ENCODE peak calls at places on chromosomes 16 and 17, in four cellular contexts. Z is prostate gland, P is endothelial cell of umbilical vein, F is AG04450. M is an unnamed sample.

GRCh38 chr16:64449511-64449910 is 672.4 kb downstream of the CDH11 start:
- DNase-seq in Z (no peak), P (peak; percentile 7), F (no peak), M (no peak)

GRCh38 chr16:7651803-7652570 is 319.3 kb downstream of the RBFOX1 start:
- DNase-seq in Z (no peak), P (no peak), F (no peak), M (no peak)

GRCh38 chr17:82491533-82491932 is 28.0 kb upstream of the FOXK2 start:
- DNase-seq in Z (no peak), P (no peak), F (no peak), M (no peak)

GRCh38 chr16:28893291-28893690 is 15.0 kb downstream of the ATP2A1 start:
- DNase-seq in Z (no peak), P (no peak), F (no peak), M (no peak)

GRCh38 chr17:17702821-17703607 is 21.8 kb downstream of the RAI1 start:
- DNase-seq in Z (no peak), P (peak; percentile 20), F (no peak), M (no peak)

GRCh38 chr17:18257747-18258355 is 687 bp downstream of the FLII start:
- DNase-seq in Z (peak; percentile 54), P (peak; percentile 65), F (no peak), M (peak; percentile 75)

GRCh38 chr16:89917773-89918452 is 749 bp upstream of the MC1R start:
- DNase-seq in Z (peak; percentile 43), P (peak; percentile 47), F (no peak), M (peak; percentile 86)

GRCh38 chr17:72135546-72136325 is 14.9 kb downstream of the SOX9 start:
- DNase-seq in Z (no peak), P (no peak), F (no peak), M (no peak)

GRCh38 chr17:11628374-11628773 is 30.1 kb downstream of the DNAH9 start:
- DNase-seq in Z (no peak), P (no peak), F (no peak), M (no peak)

GRCh38 chr17:39668141-39668924 is at the start of gene PNMT:
- DNase-seq in Z (peak; percentile 72), P (peak; percentile 48), F (no peak), M (peak; percentile 58)

GRCh38 chr17:6713918-6714271 is 726 bp upstream of the SLC13A5 start:
- DNase-seq in Z (no peak), P (no peak), F (no peak), M (no peak)

GRCh38 chr17:61005358-61005757 is 327.7 kb downstream of the BCAS3 start:
- DNase-seq in Z (no peak), P (no peak), F (no peak), M (no peak)

GRCh38 chr17:73013816-73014663 is 78.4 kb downstream of the SLC39A11 start:
- DNase-seq in Z (no peak), P (no peak), F (no peak), M (peak; percentile 63)

GRCh38 chr16:79798416-79799053 is 198.0 kb upstream of the MAF start:
- DNase-seq in Z (no peak), P (no peak), F (no peak), M (no peak)

GRCh38 chr17:42964161-42964932 is at the start of gene AARSD1:
- DNase-seq in Z (peak; percentile 88), P (peak; percentile 97), F (peak; percentile 85), M (peak; percentile 93)

GRCh38 chr17:32833076-32833475 is 43.8 kb downstream of the MYO1D start:
- DNase-seq in Z (no peak), P (no peak), F (no peak), M (no peak)

GRCh38 chr16:2741168-2741567 is 11.3 kb upstream of the SRRM2 start:
- DNase-seq in Z (no peak), P (no peak), F (no peak), M (no peak)

GRCh38 chr16:48526058-48526957 is 83.7 kb downstream of the N4BP1 start:
- DNase-seq in Z (no peak), P (no peak), F (no peak), M (peak; percentile 71)

GRCh38 chr16:57994778-57995177 is 5.7 kb downstream of the ZNF319 start:
- DNase-seq in Z (no peak), P (no peak), F (no peak), M (peak; percentile 69)

GRCh38 chr17:65008877-65009276 is 47.7 kb downstream of the GNA13 start:
- DNase-seq in Z (no peak), P (no peak), F (no peak), M (no peak)

GRCh38 chr17:17498606-17499301 is 2.6 kb upstream of the RASD1 start:
- DNase-seq in Z (no peak), P (no peak), F (no peak), M (no peak)

GRCh38 chr17:13940858-13941665 is 128.2 kb upstream of the COX10 start:
- DNase-seq in Z (no peak), P (no peak), F (no peak), M (no peak)

GRCh38 chr16:19844945-19845641 is 39.6 kb downstream of the GPRC5B start:
- DNase-seq in Z (no peak), P (no peak), F (peak; percentile 78), M (no peak)

GRCh38 chr17:79031996-79032875 is 8.3 kb downstream of the C1QTNF1 start:
- DNase-seq in Z (no peak), P (no peak), F (no peak), M (no peak)

GRCh38 chr17:80779961-80780380 is 211.7 kb upstream of the CHMP6 start:
- DNase-seq in Z (no peak), P (no peak), F (no peak), M (no peak)

DNA sequence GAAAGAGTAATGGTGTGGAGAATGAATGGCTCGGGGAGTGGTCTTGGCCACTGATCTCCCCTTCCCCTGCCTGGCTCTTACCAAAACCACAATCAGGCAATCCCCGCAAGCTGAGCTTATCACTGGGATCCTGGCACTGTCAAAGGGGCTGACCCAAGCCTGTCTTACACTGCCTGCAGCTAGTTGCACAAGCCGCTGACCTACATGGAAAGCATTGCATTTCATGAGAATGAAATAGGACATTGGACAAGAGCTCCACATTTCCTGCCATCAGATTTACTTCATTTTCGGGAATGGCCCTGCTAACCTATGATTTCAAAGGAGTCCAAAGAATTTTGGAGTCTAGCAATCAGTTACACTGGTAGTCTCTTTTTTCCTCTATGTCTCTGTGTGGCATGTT is 146.4 kb downstream of the PCTP start:
- DNase-seq in Z (no peak), P (no peak), F (no peak), M (no peak)
- TF ChIP-seq CTCF in Z (no peak), P (no peak), F (no peak), M (no peak)

GRCh38 chr16:86664518-86665318 is 86.4 kb downstream of the FOXL1 start:
- DNase-seq in Z (no peak), P (peak; percentile 94), F (peak; percentile 81), M (peak; percentile 42)
- TF ChIP-seq CTCF in Z (no peak), P (no peak), F (no peak), M (no peak)

GRCh38 chr17:48553190-48553547 is 8.3 kb upstream of the HOXB2 start:
- DNase-seq in Z (no peak), P (no peak), F (no peak), M (no peak)

GRCh38 chr17:48551206-48551597 is 6.3 kb upstream of the HOXB2 start:
- DNase-seq in Z (no peak), P (no peak), F (no peak), M (no peak)

GRCh38 chr17:48553837-48554236 is 8.9 kb upstream of the HOXB2 start:
- DNase-seq in Z (no peak), P (no peak), F (no peak), M (no peak)

GRCh38 chr17:48551601-48552452 is 6.9 kb upstream of the HOXB2 start:
- DNase-seq in Z (no peak), P (no peak), F (no peak), M (no peak)

DNA sequence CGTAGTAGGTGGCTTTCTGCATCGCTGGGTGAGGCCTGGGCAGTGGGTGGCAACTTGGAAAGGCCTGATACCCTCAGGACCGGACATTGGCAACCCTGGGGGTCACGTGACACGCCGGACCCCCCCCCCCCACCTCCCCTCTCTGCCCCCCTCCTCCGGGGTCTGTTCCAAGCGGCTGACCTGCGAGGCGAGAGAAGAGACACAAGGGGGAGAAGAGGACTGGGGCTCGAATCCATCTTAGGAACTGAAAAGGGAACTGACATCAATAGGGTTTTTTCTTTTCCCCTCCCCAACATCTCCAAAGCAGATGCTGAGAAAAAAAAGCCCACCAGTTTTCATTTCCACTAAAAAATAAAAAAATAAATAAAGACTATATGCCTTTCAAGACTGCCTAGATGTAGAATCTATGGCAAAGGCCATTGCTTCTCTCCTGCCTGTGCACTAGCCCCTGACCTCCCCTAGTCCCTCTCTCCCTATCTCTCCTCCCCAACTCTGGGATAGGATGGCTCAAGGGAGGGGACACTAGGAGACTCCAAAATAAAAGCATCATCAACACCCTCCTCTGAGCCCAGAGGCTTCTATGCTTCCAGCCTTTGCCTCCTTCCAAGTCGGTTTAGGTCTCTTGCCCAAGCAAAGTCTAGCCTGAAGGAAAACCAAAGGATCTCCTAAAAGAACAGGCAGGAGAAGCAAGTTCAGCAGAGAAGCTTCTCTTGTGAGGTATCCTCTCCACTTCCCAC is 7.7 kb upstream of the HOXB2 start:
- DNase-seq in Z (no peak), P (no peak), F (no peak), M (no peak)
- TF ChIP-seq CTCF in Z (no peak), P (no peak), F (peak; percentile 27), M (no peak)

DNA sequence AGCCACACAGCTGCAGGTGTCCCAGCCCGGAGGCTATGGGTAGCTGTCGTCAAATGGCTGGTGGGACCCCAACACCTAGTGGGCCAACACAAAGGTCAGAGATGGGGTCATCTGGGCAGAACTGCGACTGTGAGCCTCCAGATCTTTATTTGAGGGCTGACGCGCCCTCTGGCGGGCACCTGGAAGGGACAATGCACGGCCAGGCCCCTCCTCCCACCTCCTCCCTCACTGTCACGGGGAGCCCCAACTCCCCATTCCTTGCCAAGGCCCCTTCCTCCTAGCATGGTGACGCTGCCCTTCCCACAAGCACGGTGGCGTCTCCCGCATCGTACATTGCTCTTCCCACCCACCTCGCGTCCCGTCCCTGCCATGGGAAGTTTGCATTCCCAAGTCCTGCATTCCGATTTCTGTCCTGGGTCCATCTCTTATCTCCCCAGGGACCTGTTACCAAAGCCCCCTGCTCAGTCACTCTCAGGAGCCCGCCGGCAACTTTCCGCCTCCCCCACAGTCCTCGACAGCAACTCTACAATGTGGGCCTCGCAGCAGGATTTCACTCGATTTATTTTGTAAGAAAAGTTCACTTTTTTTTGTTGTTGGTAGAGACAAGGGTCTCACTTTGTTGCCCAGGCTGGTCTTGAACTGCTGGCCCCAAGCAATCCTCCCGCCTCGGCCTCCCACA is 1.0 kb downstream of the TLE7 start:
- DNase-seq in Z (no peak), P (no peak), F (no peak), M (no peak)
- TF ChIP-seq CTCF in Z (no peak), P (peak; percentile 34), F (no peak), M (peak; percentile 58)

GRCh38 chr17:37702605-37703004 is 42.3 kb downstream of the HNF1B start:
- DNase-seq in Z (no peak), P (no peak), F (peak; percentile 41), M (peak; percentile 74)
- TF ChIP-seq CTCF in Z (no peak), P (no peak), F (no peak), M (no peak)

DNA sequence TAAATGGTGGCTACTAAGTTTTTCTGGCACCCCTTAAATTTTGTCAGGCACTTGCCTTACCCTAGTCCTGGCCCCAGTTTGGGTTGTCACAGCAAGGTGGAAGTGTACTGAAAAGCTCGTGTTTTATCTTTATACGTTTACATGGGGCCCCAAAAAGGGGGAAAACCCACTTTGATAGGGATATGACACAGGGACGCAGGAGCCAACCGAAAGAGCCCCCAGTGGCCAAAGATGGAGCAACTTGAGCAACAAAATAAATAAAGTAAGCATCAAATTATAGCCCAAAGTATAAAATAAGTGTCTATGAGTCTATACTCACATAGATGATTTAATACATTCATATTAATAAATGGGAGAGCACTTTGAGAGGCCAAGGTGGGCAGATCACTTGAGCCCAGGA is 5.0 kb upstream of the CETP start:
- DNase-seq in Z (no peak), P (no peak), F (no peak), M (no peak)
- TF ChIP-seq CTCF in Z (no peak), P (no peak), F (no peak), M (no peak)

GRCh38 chr17:55620023-55620422 is 102.6 kb downstream of the TMEM100 start:
- DNase-seq in Z (no peak), P (peak; percentile 32), F (no peak), M (no peak)
- TF ChIP-seq CTCF in Z (no peak), P (no peak), F (no peak), M (no peak)

M was measured in PC-9.